ENCODE peak calls at places on chromosomes 2 and 18, in seven cellular contexts. T, U, M, H, N, O and C are unnamed samples.

GRCh38 chr2:47219970-47220369 is 64.9 kb upstream of the STPG4 start:
- DNase-seq in T (no peak), O (no peak), U (no peak), N (no peak), H (no peak), M (no peak), C (no peak)

GRCh38 chr2:199379251-199379650 is 78.5 kb downstream of the SATB2 start:
- DNase-seq in M (no peak), T (no peak), O (no peak), H (no peak), U (no peak), N (no peak), C (no peak)

GRCh38 chr2:174053784-174054183 is 88.6 kb upstream of the SP3 start:
- DNase-seq in U (peak), N (no peak), O (no peak), T (no peak), M (no peak), H (no peak), C (no peak)

GRCh38 chr18:74412106-74412880 is 44.8 kb downstream of the DIPK1C start:
- DNase-seq in T (no peak), N (no peak), M (no peak), H (peak), U (peak), O (no peak), C (no peak)

GRCh38 chr2:59732861-59733603 is 820.4 kb downstream of the BCL11A start:
- DNase-seq in H (no peak), T (no peak), M (no peak), U (peak), O (no peak), N (no peak), C (no peak)

GRCh38 chr2:160209457-160209856 is 9.4 kb upstream of the ITGB6 start:
- DNase-seq in M (no peak), N (no peak), T (no peak), O (no peak), H (no peak), U (no peak), C (no peak)

GRCh38 chr18:51009071-51009470 is 20.9 kb upstream of the SMAD4 start:
- DNase-seq in U (no peak), O (no peak), T (no peak), H (no peak), M (no peak), N (no peak), C (no peak)

GRCh38 chr2:130928385-130928784 is 91.7 kb downstream of the ARHGEF4 start:
- DNase-seq in M (no peak), O (no peak), T (no peak), H (no peak), U (no peak), N (no peak), C (no peak)

GRCh38 chr18:78240867-78241266 is 738.8 kb upstream of the SALL3 start:
- DNase-seq in O (no peak), N (no peak), U (peak), M (no peak), H (no peak), T (no peak), C (no peak)

GRCh38 chr2:223522796-223523195 is 79.4 kb downstream of the SCG2 start:
- DNase-seq in T (no peak), U (no peak), M (no peak), N (no peak), O (no peak), H (no peak), C (no peak)